ENCODE peak calls at places on chromosomes 3 and 15, in eight cellular contexts. D is anterior cingulate cortex; L is NCI-H2171; E is NCI-H345; Y is effector CD4-positive, alpha-beta T cell; R is Kasumi-1; T is iPS-NIHi11; G is NCI-H146. A is an unnamed sample.

GRCh38 chr3:76307556-76307955 is 522.2 kb upstream of the ZNF717 start:
- DNase-seq in D (no peak), R (no peak), L (no peak), T (no peak), Y (no peak), E (no peak), G (no peak), A (no peak)

GRCh38 chr3:164655462-164655861 is 422.8 kb downstream of the SI start:
- DNase-seq in L (no peak), Y (no peak), T (no peak), R (no peak), E (no peak), D (no peak), G (no peak), A (no peak)

GRCh38 chr3:45179163-45179562 is 33.0 kb upstream of the CDCP1 start:
- DNase-seq in L (no peak), E (no peak), R (no peak), D (no peak), G (no peak), T (no peak), Y (no peak), A (no peak)

GRCh38 chr3:78991656-78992055 is 776.1 kb downstream of the ROBO1 start:
- DNase-seq in Y (no peak), R (no peak), D (no peak), L (no peak), T (no peak), E (no peak), G (no peak), A (no peak)

GRCh38 chr3:109930592-109930991 is 593.2 kb upstream of the DPPA4 start:
- DNase-seq in R (no peak), Y (no peak), T (no peak), L (no peak), E (no peak), G (no peak), D (no peak), A (no peak)

GRCh38 chr3:128800241-128801187 is 74.5 kb downstream of the RAB7A start:
- DNase-seq in T (no peak), E (no peak), Y (no peak), G (no peak), L (no peak), R (no peak), D (no peak), A (peak)

GRCh38 chr15:92012368-92012629 is 158.8 kb downstream of the SLCO3A1 start:
- DNase-seq in D (no peak), E (no peak), T (no peak), R (no peak), L (no peak), G (no peak), Y (no peak), A (no peak)

GRCh38 chr15:69729167-69729748 is 276.6 kb downstream of the RPLP1 start:
- DNase-seq in T (peak), G (no peak), E (no peak), Y (peak), L (no peak), R (peak), D (no peak), A (no peak)

GRCh38 chr15:101146118-101146702 is 105.6 kb downstream of the CHSY1 start:
- DNase-seq in Y (no peak), D (no peak), T (no peak), L (no peak), G (no peak), R (no peak), E (no peak), A (no peak)

GRCh38 chr15:64209680-64210334 is 47.0 kb upstream of the PPIB start:
- DNase-seq in D (no peak), G (peak), L (no peak), E (peak), R (peak), T (no peak), Y (no peak), A (no peak)

GRCh38 chr3:52742418-52743041 is 28.2 kb downstream of the NEK4 start:
- DNase-seq in R (peak), Y (no peak), L (no peak), G (no peak), E (peak), D (no peak), T (peak), A (peak)

GRCh38 chr15:64618138-64618537 is 157.3 kb downstream of the RBPMS2 start:
- DNase-seq in E (no peak), T (no peak), D (no peak), Y (no peak), L (no peak), G (no peak), R (no peak), A (no peak)

GRCh38 chr3:107100573-107100972 is 276.7 kb upstream of the CCDC54 start:
- DNase-seq in R (no peak), T (no peak), E (no peak), G (no peak), D (no peak), Y (no peak), L (no peak), A (no peak)

GRCh38 chr15:42427429-42428223 is 63.3 kb downstream of the ZNF106 start:
- DNase-seq in Y (no peak), G (no peak), L (peak), E (no peak), R (no peak), D (no peak), T (no peak), A (no peak)

GRCh38 chr15:22952826-22953579 is 27.2 kb downstream of the CYFIP1 start:
- DNase-seq in Y (no peak), D (no peak), T (peak), R (no peak), G (peak), E (peak), L (no peak), A (peak)

GRCh38 chr15:65805019-65805738 is 13.1 kb upstream of the DENND4A start:
- DNase-seq in G (no peak), R (peak), E (no peak), D (no peak), Y (no peak), L (no peak), T (no peak), A (no peak)

GRCh38 chr3:42608586-42608985 is 8.1 kb downstream of the NKTR start:
- DNase-seq in G (no peak), L (no peak), T (no peak), Y (no peak), D (no peak), R (no peak), E (no peak), A (peak)

GRCh38 chr3:43867673-43868072 is 176.9 kb downstream of the ABHD5 start:
- DNase-seq in R (no peak), D (no peak), G (no peak), Y (no peak), E (no peak), T (no peak), L (no peak), A (no peak)

GRCh38 chr3:158102660-158103085 is 3.5 kb downstream of the SHOX2 start:
- DNase-seq in G (no peak), L (no peak), R (no peak), T (no peak), D (no peak), E (no peak), Y (no peak), A (no peak)

GRCh38 chr3:133983126-133983525 is 46.6 kb downstream of the SLCO2A1 start:
- DNase-seq in R (no peak), E (no peak), L (no peak), Y (no peak), G (no peak), D (no peak), T (no peak), A (no peak)

GRCh38 chr3:170064108-170064507 is 26.3 kb downstream of the GPR160 start:
- DNase-seq in R (no peak), E (no peak), D (no peak), G (no peak), Y (no peak), L (no peak), T (no peak), A (no peak)

GRCh38 chr15:70748281-70748747 is 15.0 kb downstream of the UACA start:
- DNase-seq in T (no peak), E (no peak), Y (no peak), G (no peak), R (no peak), L (peak), D (no peak), A (no peak)

GRCh38 chr15:85563328-85563727 is 182.9 kb downstream of the AKAP13 start:
- DNase-seq in D (no peak), R (no peak), G (peak), E (no peak), T (no peak), L (no peak), Y (no peak), A (no peak)

GRCh38 chr3:190617185-190617584 is 103.3 kb downstream of the IL1RAP start:
- DNase-seq in L (no peak), T (peak), G (peak), R (peak), E (no peak), Y (no peak), D (no peak), A (no peak)

GRCh38 chr3:190024912-190025311 is 95.8 kb downstream of the P3H2 start:
- DNase-seq in Y (no peak), G (no peak), E (no peak), L (no peak), D (no peak), R (peak), T (no peak), A (no peak)

GRCh38 chr3:194158942-194159439 is 23.0 kb downstream of the HES1 start:
- DNase-seq in R (no peak), T (no peak), E (no peak), L (no peak), G (no peak), Y (no peak), D (no peak), A (no peak)

A was measured in G401.